ENCODE peak calls at places on chromosome 6, in ten cellular contexts. R is GM23338, N is kidney, F is NT2/D1, V is aorta, B is adrenal gland, K is tibial artery, J is mammary epithelial cell, D is K562, H is endodermal cell. G is an unnamed sample.

GRCh38 chr6:166933396-166933795 is 23.0 kb downstream of the RNASET2 start:
- DNase-seq in R (no peak), N (no peak), F (no peak), V (no peak), B (no peak), K (no peak), J (no peak), D (no peak), H (no peak), G (no peak)

GRCh38 chr6:40997256-40997957 is 41.6 kb downstream of the UNC5CL start:
- DNase-seq in R (peak; percentile 97), N (no peak), F (peak; percentile 83), V (no peak), B (peak; percentile 64), K (no peak), J (peak; percentile 21), D (peak; percentile 54), H (peak; percentile 94), G (no peak)

GRCh38 chr6:127918506-127919427 is 17.9 kb upstream of the THEMIS start:
- DNase-seq in R (no peak), N (no peak), F (no peak), V (no peak), B (no peak), K (no peak), J (no peak), D (no peak), H (no peak), G (no peak)

GRCh38 chr6:79146426-79146825 is 68.4 kb upstream of the PHIP start:
- DNase-seq in R (no peak), N (no peak), F (no peak), V (no peak), B (no peak), K (no peak), J (no peak), D (no peak), H (no peak), G (no peak)

GRCh38 chr6:111950661-111951426 is 77.6 kb upstream of the FYN start:
- DNase-seq in R (no peak), N (peak; percentile 55), F (no peak), V (peak; percentile 55), B (no peak), K (no peak), J (no peak), D (no peak), H (no peak), G (no peak)

GRCh38 chr6:38184780-38185080 is 365.2 kb downstream of the ZFAND3 start:
- DNase-seq in R (no peak), N (peak; percentile 45), F (no peak), V (no peak), B (no peak), K (no peak), J (no peak), D (no peak), H (peak; percentile 37), G (no peak)

GRCh38 chr6:24766685-24767462 is 7.9 kb upstream of the GMNN start:
- DNase-seq in R (no peak), N (no peak), F (no peak), V (no peak), B (no peak), K (no peak), J (peak; percentile 20), D (no peak), H (no peak), G (no peak)

GRCh38 chr6:138971601-138972000 is 16.5 kb downstream of the REPS1 start:
- DNase-seq in R (peak; percentile 57), N (no peak), F (no peak), V (no peak), B (no peak), K (no peak), J (no peak), D (no peak), H (peak; percentile 67), G (no peak)

GRCh38 chr6:72861059-72861458 is 239.2 kb downstream of the KCNQ5 start:
- DNase-seq in R (no peak), N (no peak), F (no peak), V (no peak), B (no peak), K (no peak), J (no peak), D (no peak), H (no peak), G (no peak)

GRCh38 chr6:136611133-136611532 is 60.9 kb upstream of the MAP7 start:
- DNase-seq in R (no peak), N (no peak), F (no peak), V (no peak), B (no peak), K (no peak), J (no peak), D (no peak), H (no peak), G (no peak)

GRCh38 chr6:28489366-28490190 is 26.0 kb downstream of the GPX6 start:
- DNase-seq in R (peak; percentile 97), N (no peak), F (peak; percentile 65), V (no peak), B (peak; percentile 16), K (no peak), J (no peak), D (peak; percentile 90), H (peak; percentile 95), G (no peak)

GRCh38 chr6:72321741-72322140 is 300.1 kb upstream of the KCNQ5 start:
- DNase-seq in R (no peak), N (no peak), F (no peak), V (no peak), B (no peak), K (no peak), J (peak; percentile 46), D (no peak), H (no peak), G (no peak)

GRCh38 chr6:131372535-131372934 is 200.5 kb upstream of the ARG1 start:
- DNase-seq in R (no peak), N (no peak), F (no peak), V (no peak), B (no peak), K (no peak), J (no peak), D (no peak), H (no peak), G (no peak)

GRCh38 chr6:104324305-104324704 is 535.4 kb downstream of the HACE1 start:
- DNase-seq in R (no peak), N (no peak), F (no peak), V (no peak), B (no peak), K (no peak), J (no peak), D (no peak), H (no peak), G (no peak)

GRCh38 chr6:150018846-150019580 is 6.3 kb downstream of the RAET1L start:
- DNase-seq in R (no peak), N (no peak), F (no peak), V (peak; percentile 63), B (no peak), K (no peak), J (no peak), D (no peak), H (peak; percentile 20), G (no peak)

GRCh38 chr6:31203345-31203979 is 33.0 kb upstream of the POU5F1 start:
- DNase-seq in R (no peak), N (no peak), F (no peak), V (no peak), B (no peak), K (no peak), J (peak; percentile 85), D (no peak), H (no peak), G (no peak)

GRCh38 chr6:107308676-107309075 is 150.7 kb downstream of the PDSS2 start:
- DNase-seq in R (no peak), N (no peak), F (no peak), V (no peak), B (no peak), K (no peak), J (no peak), D (no peak), H (no peak), G (no peak)

GRCh38 chr6:130822736-130823135 is 4.5 kb upstream of the SMLR1 start:
- DNase-seq in R (no peak), N (no peak), F (no peak), V (no peak), B (no peak), K (no peak), J (no peak), D (no peak), H (no peak), G (no peak)

DNA sequence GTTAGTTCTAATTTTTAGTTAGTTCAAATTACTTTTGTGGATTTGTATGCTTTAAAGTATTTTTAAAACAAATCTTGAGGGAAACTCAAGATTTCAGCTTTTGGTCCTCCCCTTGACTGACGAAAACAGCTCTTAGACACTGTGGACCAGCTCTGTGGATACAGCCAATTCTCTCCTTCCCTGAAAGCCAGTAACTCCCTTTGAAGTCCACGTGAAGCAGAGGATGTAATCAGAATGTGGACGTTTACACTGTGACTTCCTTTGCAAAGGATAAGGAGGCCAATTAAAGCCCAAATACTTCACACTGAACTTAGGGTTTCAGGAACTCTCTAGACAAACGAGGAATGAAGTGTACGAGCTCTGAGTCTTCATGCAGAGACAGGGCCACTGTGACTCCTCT is 84.5 kb downstream of the CD164 start:
- DNase-seq in R (no peak), N (no peak), F (no peak), V (no peak), B (no peak), K (no peak), J (no peak), D (no peak), H (no peak), G (no peak)
- H3K4me1 ChIP-seq in R (no peaks in the 10 kb centered on the region), N (peaks cover 9% of the 10 kb centered on the region), F (no peaks in the 10 kb centered on the region), V (peaks cover 3% of the 10 kb centered on the region), B (no peaks in the 10 kb centered on the region), K (peaks cover 60% of the 10 kb centered on the region), J (peaks cover 8% of the 10 kb centered on the region), D (peaks cover 21% of the 10 kb centered on the region), H (peaks cover 5% of the 10 kb centered on the region), G (peaks cover 14% of the 10 kb centered on the region)

GRCh38 chr6:148430897-148431296 is 88.3 kb downstream of the SASH1 start:
- DNase-seq in R (no peak), N (no peak), F (no peak), V (no peak), B (no peak), K (no peak), J (no peak), D (no peak), H (no peak), G (no peak)
- H3K4me1 ChIP-seq in R (peaks cover 4% of the 10 kb centered on the region), N (peaks cover 26% of the 10 kb centered on the region), F (no peaks in the 10 kb centered on the region), V (peaks cover 6% of the 10 kb centered on the region), B (no peaks in the 10 kb centered on the region), K (peaks cover 26% of the 10 kb centered on the region), J (peaks cover 12% of the 10 kb centered on the region), D (no peaks in the 10 kb centered on the region), H (no peaks in the 10 kb centered on the region), G (no peaks in the 10 kb centered on the region)

DNA sequence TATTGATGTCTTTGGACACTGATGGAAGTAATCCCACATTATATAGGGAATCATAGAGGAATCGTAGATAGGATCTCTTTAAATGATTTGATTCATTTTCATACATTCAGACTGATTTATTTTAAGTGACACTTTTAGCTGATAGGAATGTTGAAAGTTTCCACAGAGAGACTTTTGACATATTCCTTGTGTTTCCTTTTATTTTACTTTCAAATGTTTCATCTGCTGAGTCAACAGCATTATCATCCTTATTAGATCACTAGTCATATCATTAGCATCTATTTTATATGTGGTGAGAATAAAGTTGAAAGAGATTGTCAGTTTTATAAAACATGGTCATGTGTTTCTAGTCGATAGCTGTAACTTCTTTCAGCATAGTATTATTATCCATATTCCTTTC is 13.4 kb downstream of the DCBLD1 start:
- DNase-seq in R (no peak), N (no peak), F (no peak), V (no peak), B (no peak), K (no peak), J (peak; percentile 35), D (no peak), H (no peak), G (no peak)
- H3K4me1 ChIP-seq in R (no peaks in the 10 kb centered on the region), N (peaks cover 10% of the 10 kb centered on the region), F (no peaks in the 10 kb centered on the region), V (no peaks in the 10 kb centered on the region), B (peaks cover 29% of the 10 kb centered on the region), K (peaks cover 23% of the 10 kb centered on the region), J (peaks cover 57% of the 10 kb centered on the region), D (no peaks in the 10 kb centered on the region), H (no peaks in the 10 kb centered on the region), G (peaks cover 77% of the 10 kb centered on the region)

GRCh38 chr6:168198302-168199180 is 119.5 kb upstream of the FRMD1 start:
- DNase-seq in R (no peak), N (peak; percentile 29), F (no peak), V (no peak), B (no peak), K (peak; percentile 17), J (no peak), D (no peak), H (peak; percentile 38), G (no peak)
- H3K4me1 ChIP-seq in R (no peaks in the 10 kb centered on the region), N (no peaks in the 10 kb centered on the region), F (no peaks in the 10 kb centered on the region), V (no peaks in the 10 kb centered on the region), B (no peaks in the 10 kb centered on the region), K (no peaks in the 10 kb centered on the region), J (no peaks in the 10 kb centered on the region), D (peaks cover 7% of the 10 kb centered on the region), H (peaks cover 5% of the 10 kb centered on the region), G (no peaks in the 10 kb centered on the region)